ENCODE peak calls at places on chromosomes 11 and 22, in eight cellular contexts. G is NB4, D is right lobe of liver, I is right cardiac atrium, Q is fibroblast of pulmonary artery, U is astrocyte of the cerebellum, P is GM23248, E is tibial artery. C is an unnamed sample.

GRCh38 chr11:19777342-19778102 is 64.9 kb downstream of the NAV2 start:
- DNase-seq in G (no peak), D (no peak), I (no peak), Q (peak; percentile 81), U (peak; percentile 31), P (peak; percentile 62), E (no peak), C (no peak)

GRCh38 chr11:10488121-10488580 is 33.1 kb downstream of the AMPD3 start:
- DNase-seq in G (no peak), D (no peak), I (no peak), Q (no peak), U (no peak), P (no peak), E (no peak), C (no peak)

GRCh38 chr22:43365715-43366440 is 22.7 kb upstream of the SCUBE1 start:
- DNase-seq in G (no peak), D (no peak), I (no peak), Q (no peak), U (no peak), P (no peak), E (no peak), C (no peak)

GRCh38 chr11:70531281-70532065 is 133.1 kb downstream of the CTTN start:
- DNase-seq in G (no peak), D (no peak), I (no peak), Q (no peak), U (no peak), P (no peak), E (no peak), C (peak; percentile 41)

GRCh38 chr11:93529707-93530467 is 13.3 kb downstream of the SMCO4 start:
- DNase-seq in G (peak; percentile 40), D (no peak), I (no peak), Q (no peak), U (no peak), P (peak; percentile 57), E (no peak), C (no peak)

GRCh38 chr22:27573992-27574391 is 227.6 kb downstream of the MN1 start:
- DNase-seq in G (peak; percentile 15), D (no peak), I (no peak), Q (peak; percentile 21), U (no peak), P (peak; percentile 26), E (no peak), C (no peak)

GRCh38 chr11:67264886-67265632 is 1.2 kb upstream of the GRK2 start:
- DNase-seq in G (no peak), D (no peak), I (peak; percentile 11), Q (no peak), U (no peak), P (peak; percentile 43), E (no peak), C (no peak)

GRCh38 chr22:22951035-22951434 is 63.4 kb downstream of the IGLL5 start:
- DNase-seq in G (no peak), D (no peak), I (no peak), Q (no peak), U (no peak), P (no peak), E (no peak), C (no peak)

GRCh38 chr11:4181780-4182721 is 87.5 kb downstream of the RRM1 start:
- DNase-seq in G (peak; percentile 74), D (peak; percentile 83), I (peak; percentile 47), Q (peak; percentile 64), U (no peak), P (peak; percentile 80), E (no peak), C (peak; percentile 68)

GRCh38 chr11:1131033-1131911 is 26.5 kb upstream of the MUC5AC start:
- DNase-seq in G (no peak), D (peak; percentile 40), I (no peak), Q (no peak), U (no peak), P (no peak), E (peak; percentile 49), C (no peak)

DNA sequence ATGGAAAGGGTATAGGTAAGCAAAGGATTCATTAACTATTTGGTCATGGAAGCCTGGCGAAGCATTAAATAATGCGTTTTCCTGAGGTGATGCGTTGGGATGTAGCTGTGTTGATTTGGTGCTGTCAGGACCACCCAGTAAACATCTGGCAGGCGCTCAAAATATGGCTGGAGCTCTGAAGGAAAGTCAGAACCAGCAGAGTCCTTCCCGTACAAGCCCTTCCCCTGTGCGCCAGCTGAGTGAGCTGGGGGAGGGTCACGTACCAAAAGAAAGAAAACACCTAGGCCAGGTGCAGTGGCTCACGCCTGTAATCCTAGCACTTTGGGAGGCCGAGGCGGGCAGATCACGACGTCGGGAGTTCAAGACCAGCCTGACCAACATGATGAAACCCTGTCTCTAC is 55.7 kb upstream of the CECR2 start:
- DNase-seq in G (no peak), D (no peak), I (no peak), Q (no peak), U (no peak), P (no peak), E (no peak), C (no peak)
- H3K4me3 ChIP-seq in G (no peak overlapping the region), D (no peak overlapping the region), I (no peak overlapping the region), Q (no peak overlapping the region), U (no peak overlapping the region), P (no peak overlapping the region), E (no peak overlapping the region), C (no peak overlapping the region)

GRCh38 chr11:64865286-64866172 is 12.9 kb downstream of the EHD1 start:
- DNase-seq in G (no peak), D (no peak), I (no peak), Q (peak; percentile 56), U (peak; percentile 80), P (peak; percentile 92), E (peak; percentile 81), C (no peak)
- H3K4me3 ChIP-seq in G (no peak overlapping the region), D (no peak overlapping the region), I (no peak overlapping the region), Q (no peak overlapping the region), U (peak overlapping the region; percentile 6), P (peak overlapping the region; percentile 11), E (peak overlapping the region; percentile 36), C (no peak overlapping the region)

GRCh38 chr11:62446091-62446490 is 27.3 kb downstream of the SCGB1A1 start:
- DNase-seq in G (no peak), D (no peak), I (peak; percentile 42), Q (no peak), U (no peak), P (no peak), E (no peak), C (no peak)

GRCh38 chr11:62444835-62445234 is 26.0 kb downstream of the SCGB1A1 start:
- DNase-seq in G (no peak), D (no peak), I (no peak), Q (no peak), U (no peak), P (no peak), E (no peak), C (no peak)

GRCh38 chr11:62444271-62444833 is 25.5 kb downstream of the SCGB1A1 start:
- DNase-seq in G (no peak), D (no peak), I (peak; percentile 78), Q (peak; percentile 80), U (no peak), P (peak; percentile 90), E (peak; percentile 88), C (peak; percentile 63)

GRCh38 chr11:62445314-62445740 is 26.5 kb downstream of the SCGB1A1 start:
- DNase-seq in G (no peak), D (no peak), I (peak; percentile 58), Q (peak; percentile 93), U (peak; percentile 80), P (peak; percentile 69), E (no peak), C (no peak)

DNA sequence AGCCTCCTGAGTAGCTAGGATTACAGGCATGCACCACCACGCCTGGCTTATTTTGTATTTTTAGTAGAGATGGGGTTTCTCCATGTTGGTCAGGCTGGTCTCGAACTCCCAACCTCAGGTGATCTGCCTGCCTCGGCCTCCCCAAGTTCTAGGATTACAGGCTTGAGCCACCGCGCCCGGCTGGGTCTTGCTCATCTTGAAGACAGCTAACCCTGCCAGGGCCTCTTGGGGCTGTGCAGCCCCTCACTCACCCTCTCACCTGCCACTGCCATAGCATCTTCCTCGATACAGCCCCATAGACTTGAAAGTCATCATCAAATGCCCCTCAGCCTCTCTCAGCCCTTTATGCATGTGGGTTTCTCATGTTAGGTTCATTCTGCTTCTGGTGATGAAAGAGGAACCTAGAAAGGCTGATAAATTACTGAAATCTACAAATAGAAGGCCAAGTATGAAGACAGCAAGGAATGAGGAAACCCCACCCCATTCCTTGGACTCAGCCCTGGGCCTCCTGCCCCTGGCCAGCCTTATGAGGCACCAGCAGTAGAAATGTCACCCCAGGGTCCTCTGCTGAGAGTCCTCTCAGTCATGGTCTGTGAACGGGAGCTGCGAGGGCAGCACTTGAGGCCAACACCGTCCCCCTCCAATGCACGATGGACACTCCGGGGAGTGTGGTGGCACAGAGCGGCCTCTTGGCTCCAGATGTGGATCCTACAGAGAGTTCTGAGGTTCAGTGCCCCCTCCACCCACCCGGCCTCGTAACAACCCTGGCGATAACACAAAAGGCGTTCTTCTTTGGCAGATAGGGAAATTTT is 24.8 kb downstream of the SCGB1A1 start:
- DNase-seq in G (no peak), D (no peak), I (peak; percentile 66), Q (peak; percentile 62), U (no peak), P (peak; percentile 76), E (peak; percentile 82), C (no peak)
- H3K4me3 ChIP-seq in G (no peak overlapping the region), D (no peak overlapping the region), I (no peak overlapping the region), Q (peak overlapping the region; percentile 46), U (peak overlapping the region; percentile 10), P (peak overlapping the region; percentile 70), E (peak overlapping the region; percentile 45), C (peak overlapping the region; percentile 56)

GRCh38 chr11:83063073-83063754 is 8.5 kb downstream of the RAB30 start:
- DNase-seq in G (peak; percentile 36), D (no peak), I (no peak), Q (peak; percentile 60), U (peak; percentile 28), P (peak; percentile 68), E (no peak), C (no peak)
- H3K4me3 ChIP-seq in G (peak overlapping the region; percentile 10), D (no peak overlapping the region), I (peak overlapping the region; percentile 28), Q (no peak overlapping the region), U (no peak overlapping the region), P (peak overlapping the region; percentile 45), E (no peak overlapping the region), C (no peak overlapping the region)

DNA sequence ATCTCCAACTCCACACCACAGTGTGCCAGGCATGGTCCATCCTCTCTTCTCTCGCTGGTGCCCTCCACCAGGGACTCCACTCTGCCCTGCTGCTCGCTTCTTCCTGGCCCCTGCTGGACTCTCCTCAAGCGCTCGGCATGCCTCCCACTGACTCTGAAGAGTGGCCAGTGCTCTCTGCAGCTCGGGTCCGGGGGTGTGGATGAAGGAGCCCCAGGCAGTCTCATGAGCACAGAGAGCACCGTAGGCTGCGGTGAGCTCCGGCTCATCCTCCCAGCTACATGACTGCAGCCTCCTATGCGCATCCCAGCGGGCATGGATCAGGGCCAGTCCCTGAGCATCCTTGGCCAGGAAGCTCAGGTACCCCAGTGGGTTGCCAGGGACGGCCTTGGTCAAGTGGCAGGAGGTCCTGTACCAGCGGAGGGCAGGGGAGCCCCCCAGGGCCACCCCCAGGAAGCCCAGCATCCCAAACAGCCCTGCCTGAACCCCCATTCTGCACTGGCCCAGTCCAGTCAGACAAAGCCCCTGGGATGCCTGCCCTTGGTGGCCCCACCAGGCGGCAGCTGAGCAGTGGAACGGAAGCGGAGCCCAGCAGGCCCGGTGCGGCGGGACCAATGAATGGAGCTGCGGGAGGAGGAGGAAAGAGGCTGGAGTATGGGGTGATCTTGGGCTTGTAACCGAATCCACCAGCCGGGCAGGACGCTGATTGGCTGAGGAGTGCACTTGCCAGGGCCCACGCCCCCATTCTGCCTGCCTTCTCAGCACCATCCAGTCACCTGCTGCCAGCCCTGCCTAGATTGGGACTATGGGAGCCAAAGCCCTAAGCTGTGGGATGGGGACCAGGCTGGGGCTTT is at the start of gene PLA2G3:
- DNase-seq in G (no peak), D (no peak), I (no peak), Q (peak; percentile 49), U (peak; percentile 16), P (peak; percentile 33), E (no peak), C (no peak)
- H3K4me3 ChIP-seq in G (no peak within 1 kb of the TSS), D (no peak within 1 kb of the TSS), I (no peak within 1 kb of the TSS), Q (no peak within 1 kb of the TSS), U (no peak within 1 kb of the TSS), P (no peak within 1 kb of the TSS), E (no peak within 1 kb of the TSS), C (no peak within 1 kb of the TSS)

C was measured in dorsolateral prefrontal cortex.